ENCODE peak calls at places on chromosomes 7 and 10, in seven cellular contexts. G is neural progenitor cell, V is colonic mucosa, B is PC-3, D is fibroblast of lung, Q is HepG2, C is GM23248. U is an unnamed sample. For H3K4me1, the result is how much of the 10 kb centered on the place peaks cover.

GRCh38 chr10:132293416-132294195 is 14.1 kb downstream of the STK32C start:
- DNase-seq in Q (no peak), C (no peak), V (no peak), G (peak), D (no peak), B (no peak), U (no peak)

GRCh38 chr7:4209966-4210365 is 472.1 kb upstream of the FOXK1 start:
- DNase-seq in G (no peak), V (no peak), Q (no peak), D (no peak), B (no peak), C (no peak), U (no peak)

GRCh38 chr7:27123477-27124053 is 7.0 kb downstream of the HOXA4 start:
- DNase-seq in C (no peak), B (no peak), V (peak), G (no peak), D (no peak), Q (no peak), U (no peak)

GRCh38 chr10:132520147-132520811 is 17.3 kb upstream of the INPP5A start:
- DNase-seq in B (no peak), G (no peak), V (no peak), Q (no peak), D (peak), C (peak), U (peak)

GRCh38 chr10:77774940-77775391 is 137.4 kb upstream of the KCNMA1 start:
- DNase-seq in C (no peak), B (no peak), D (peak), G (no peak), Q (peak), V (no peak), U (peak)

GRCh38 chr10:75403144-75404022 is 1.8 kb upstream of the ZNF503 start:
- DNase-seq in Q (peak), C (peak), D (peak), G (peak), B (peak), V (peak), U (peak)

GRCh38 chr7:22853674-22854157 is 31.1 kb upstream of the TOMM7 start:
- DNase-seq in B (peak), C (peak), D (no peak), V (peak), Q (no peak), G (peak), U (no peak)

GRCh38 chr7:149564340-149565095 is 66.9 kb upstream of the ZNF746 start:
- DNase-seq in C (no peak), D (no peak), Q (no peak), B (no peak), G (no peak), V (peak), U (no peak)

GRCh38 chr10:4810093-4810492 is 15.9 kb upstream of the AKR1E2 start:
- DNase-seq in C (no peak), Q (no peak), B (no peak), D (peak), G (no peak), V (no peak), U (no peak)

GRCh38 chr10:33982995-33983394 is 648.5 kb upstream of the NRP1 start:
- DNase-seq in G (no peak), V (no peak), Q (no peak), D (peak), B (peak), C (peak), U (peak)

GRCh38 chr7:156147104-156147503 is 334.8 kb upstream of the SHH start:
- DNase-seq in D (no peak), G (no peak), C (no peak), Q (peak), B (no peak), V (no peak), U (no peak)

GRCh38 chr7:106050002-106050742 is 61.9 kb downstream of the SYPL1 start:
- DNase-seq in C (peak), D (peak), G (peak), B (peak), V (no peak), Q (peak), U (peak)

GRCh38 chr10:71143170-71143569 is 69.2 kb upstream of the UNC5B start:
- DNase-seq in B (no peak), C (no peak), G (no peak), Q (no peak), D (no peak), V (no peak), U (no peak)

GRCh38 chr10:7389346-7389745 is 21.5 kb downstream of the SFMBT2 start:
- DNase-seq in C (no peak), V (no peak), G (no peak), B (no peak), D (no peak), Q (no peak), U (no peak)

GRCh38 chr7:130893441-130893894 is 159.5 kb upstream of the KLF14 start:
- DNase-seq in D (peak), Q (peak), B (no peak), C (peak), V (no peak), G (no peak), U (peak)

GRCh38 chr10:113035724-113036312 is 85.8 kb downstream of the TCF7L2 start:
- DNase-seq in G (no peak), C (peak), V (peak), D (no peak), B (peak), Q (peak), U (no peak)

GRCh38 chr10:52491246-52492000 is 177.3 kb downstream of the DKK1 start:
- DNase-seq in D (peak), V (no peak), Q (no peak), C (peak), G (no peak), B (peak), U (peak)

GRCh38 chr10:32948451-32948850 is 9.6 kb downstream of the ITGB1 start:
- DNase-seq in C (no peak), B (no peak), G (no peak), V (no peak), Q (peak), D (no peak), U (no peak)

GRCh38 chr10:37857287-37858211 is at the start of gene ZNF248:
- DNase-seq in G (no peak), B (peak), C (peak), Q (peak), D (peak), V (peak), U (peak)

GRCh38 chr7:114295522-114295921 is 119.1 kb upstream of the FOXP2 start:
- DNase-seq in Q (no peak), D (no peak), C (no peak), V (no peak), G (no peak), B (no peak), U (no peak)

GRCh38 chr10:91759581-91759986 is 38.6 kb upstream of the TNKS2 start:
- DNase-seq in Q (no peak), C (peak), D (peak), B (peak), V (no peak), G (no peak), U (no peak)

GRCh38 chr10:80472234-80473095 is 18.4 kb downstream of the TSPAN14 start:
- DNase-seq in D (peak), G (no peak), V (no peak), B (no peak), C (peak), Q (no peak), U (peak)

GRCh38 chr7:41911792-41912191 is 208.9 kb upstream of the INHBA start:
- DNase-seq in G (no peak), V (no peak), D (peak), Q (no peak), B (peak), C (peak), U (peak)

GRCh38 chr7:132654150-132654549 is 77.9 kb upstream of the PLXNA4 start:
- DNase-seq in V (no peak), D (no peak), Q (no peak), G (no peak), B (peak), C (peak), U (peak)

GRCh38 chr7:15326044-15326644 is 235.7 kb downstream of the AGMO start:
- DNase-seq in D (peak), B (peak), V (no peak), Q (peak), C (peak), G (peak), U (peak)

GRCh38 chr10:59607971-59608370 is 101.7 kb downstream of the SLC16A9 start:
- DNase-seq in C (no peak), D (no peak), Q (no peak), G (no peak), B (no peak), V (no peak), U (no peak)

GRCh38 chr7:63925626-63926460 is 72.8 kb upstream of the ZNF722 start:
- DNase-seq in V (peak), C (peak), G (no peak), Q (no peak), D (peak), B (peak), U (no peak)

GRCh38 chr7:46397591-46397990 is 476.5 kb upstream of the IGFBP3 start:
- DNase-seq in V (no peak), D (no peak), C (no peak), Q (no peak), G (no peak), B (peak), U (no peak)

GRCh38 chr10:13462551-13462950 is 66.3 kb downstream of the BEND7 start:
- DNase-seq in B (no peak), Q (no peak), V (no peak), G (no peak), D (peak), C (peak), U (peak)

GRCh38 chr10:97188234-97188847 is 2.6 kb upstream of the SLIT1 start:
- DNase-seq in C (no peak), G (no peak), D (no peak), Q (no peak), V (no peak), B (no peak), U (no peak)

GRCh38 chr7:131302876-131303707 is 24.6 kb upstream of the MKLN1 start:
- DNase-seq in Q (peak), D (peak), C (peak), V (peak), G (peak), B (peak), U (peak)

GRCh38 chr7:142954680-142955268 is 7.4 kb downstream of the KEL start:
- DNase-seq in B (no peak), Q (no peak), C (no peak), V (no peak), G (no peak), D (no peak), U (no peak)

GRCh38 chr7:133001727-133002126 is 80.2 kb downstream of the CHCHD3 start:
- DNase-seq in D (no peak), B (no peak), V (no peak), C (no peak), Q (no peak), G (no peak), U (no peak)

GRCh38 chr10:34061846-34062245 is 727.4 kb upstream of the NRP1 start:
- DNase-seq in C (no peak), B (no peak), G (no peak), D (peak), V (no peak), Q (no peak), U (no peak)

GRCh38 chr10:119737827-119738226 is 12.0 kb downstream of the INPP5F start:
- DNase-seq in G (peak), V (peak), C (peak), B (peak), D (peak), Q (no peak), U (peak)

GRCh38 chr7:47979145-47979831 is at the start of gene HUS1:
- DNase-seq in Q (peak), C (peak), V (peak), D (peak), B (peak), G (peak), U (peak)

GRCh38 chr10:126969310-126969709 is 64.1 kb downstream of the DOCK1 start:
- DNase-seq in B (peak), D (no peak), C (peak), V (peak), Q (no peak), G (peak), U (no peak)

GRCh38 chr10:30387646-30388243 is 38.7 kb upstream of the MTPAP start:
- DNase-seq in G (no peak), D (peak), V (no peak), B (peak), C (peak), Q (peak), U (no peak)

DNA sequence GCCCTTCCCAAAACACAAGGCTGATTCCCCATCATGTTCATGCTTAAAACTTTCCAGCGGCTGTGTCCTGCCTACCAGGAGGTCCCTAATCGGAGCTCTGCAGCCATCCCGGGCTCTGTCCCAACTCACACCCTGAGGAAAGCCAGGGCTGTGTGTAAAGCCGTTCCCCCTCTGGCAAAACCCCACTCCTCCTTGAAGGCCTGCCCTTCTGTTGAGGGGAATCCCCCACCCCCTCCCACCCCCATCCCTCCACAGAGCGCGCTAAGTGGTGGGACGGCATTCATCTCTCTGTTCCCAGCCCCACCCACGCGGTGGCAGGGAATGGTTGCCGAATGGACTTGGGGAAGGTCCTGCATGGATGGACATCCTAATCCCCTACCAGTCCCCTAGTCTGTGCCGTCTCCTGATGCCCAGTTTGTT is 667 bp upstream of the TMEM120A start:
- DNase-seq in D (no peak), V (no peak), B (no peak), Q (no peak), G (peak), C (no peak), U (no peak)
- H3K4me3 ChIP-seq in D (peak), V (peak), B (peak), Q (peak), G (peak), C (peak), U (peak)

DNA sequence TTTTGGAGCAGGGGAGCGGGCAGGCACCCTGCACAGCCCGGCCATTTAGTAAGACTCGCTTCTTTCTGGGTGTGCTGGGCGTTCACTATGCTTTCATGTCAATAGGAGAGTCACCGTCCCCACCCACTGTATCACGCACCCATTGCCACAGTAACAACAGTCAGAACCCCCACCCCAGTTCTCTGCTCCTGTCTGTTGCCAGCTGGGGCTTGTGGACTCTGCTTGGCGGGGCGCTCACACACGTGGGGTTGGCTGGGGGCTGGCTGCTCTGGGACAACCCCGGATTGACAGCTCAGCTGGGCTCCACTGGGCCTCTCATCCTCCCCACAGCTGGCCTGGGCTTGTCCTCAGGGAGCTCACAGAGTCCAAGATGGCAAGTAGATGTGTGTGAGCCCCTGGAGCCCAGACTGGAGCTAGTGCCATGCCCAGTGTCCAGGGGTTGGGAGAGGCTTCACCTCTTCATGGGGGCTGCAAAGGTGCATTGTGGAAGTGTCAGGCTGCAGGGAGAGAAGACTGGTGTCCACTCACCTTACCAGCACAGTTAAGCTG is 59.6 kb downstream of the GLRX3 start:
- DNase-seq in V (no peak), Q (no peak), D (no peak), C (no peak), G (no peak), B (no peak), U (no peak)
- H3K9ac ChIP-seq in V (no peak), Q (no peak), D (no peak), C (no peak), G (no peak), B (no peak), U (no peak)

GRCh38 chr10:99438890-99439289 is 8.5 kb upstream of the GOT1 start:
- DNase-seq in G (no peak), Q (no peak), V (no peak), B (no peak), C (no peak), D (no peak), U (no peak)
- H3K4me1 ChIP-seq in G (under half), Q (under half), V (under half), B (under half), C (under half), D (under half), U (under half)

GRCh38 chr10:124418726-124419501 is at the start of gene OAT:
- DNase-seq in B (peak), V (peak), Q (peak), C (peak), G (peak), D (peak), U (peak)

GRCh38 chr10:124414077-124414476 is 4.6 kb downstream of the OAT start:
- DNase-seq in B (no peak), C (peak), Q (no peak), D (peak), G (no peak), V (no peak), U (peak)

GRCh38 chr10:124417846-124418725 is 637 bp downstream of the OAT start:
- DNase-seq in B (peak), G (peak), D (peak), Q (peak), V (peak), C (peak), U (peak)

GRCh38 chr10:124415210-124415609 is 3.5 kb downstream of the OAT start:
- DNase-seq in D (no peak), V (no peak), Q (no peak), C (no peak), B (no peak), G (no peak), U (no peak)

GRCh38 chr10:124416733-124417132 is 2.0 kb downstream of the OAT start:
- DNase-seq in V (no peak), B (peak), Q (peak), C (peak), G (no peak), D (peak), U (no peak)
- H3K4me3 ChIP-seq in V (no peak), B (peak), Q (no peak), C (peak), G (no peak), D (no peak), U (peak)

U was measured in adipocyte.